ENCODE peak calls at places on chromosomes 16 and 17, in seven cellular contexts. R is GM12865; Z is EH; B is HFFc6; A is T-cell; Q is CD4-positive, alpha-beta T cell; D is effector CD4-positive, alpha-beta T cell. G is an unnamed sample.

GRCh38 chr17:1762233-1762905 is 509 bp downstream of the SERPINF1 start:
- DNase-seq in R (no peak), Z (no peak), B (no peak), A (no peak), Q (no peak), D (no peak), G (no peak)

GRCh38 chr17:17305282-17305801 is 2.2 kb downstream of the NT5M start:
- DNase-seq in R (peak), Z (peak), B (no peak), A (peak), Q (no peak), D (peak), G (peak)

GRCh38 chr17:81346908-81347349 is 48.3 kb upstream of the BAHCC1 start:
- DNase-seq in R (no peak), Z (no peak), B (no peak), A (no peak), Q (no peak), D (no peak), G (no peak)

GRCh38 chr17:78358538-78359215 is 1.2 kb downstream of the SOCS3 start:
- DNase-seq in R (peak), Z (peak), B (peak), A (peak), Q (no peak), D (no peak), G (no peak)

GRCh38 chr17:7479389-7480192 is at the start of gene ZBTB4:
- DNase-seq in R (peak), Z (peak), B (peak), A (peak), Q (peak), D (peak), G (peak)

GRCh38 chr16:65658339-65659275 is 536.7 kb upstream of the CDH11 start:
- DNase-seq in R (no peak), Z (peak), B (peak), A (no peak), Q (no peak), D (no peak), G (no peak)

GRCh38 chr17:58271532-58271931 is 9.2 kb downstream of the MPO start:
- DNase-seq in R (no peak), Z (no peak), B (no peak), A (no peak), Q (no peak), D (no peak), G (no peak)

GRCh38 chr16:60553316-60553801 is 1482.9 kb downstream of the CDH8 start:
- DNase-seq in R (no peak), Z (no peak), B (no peak), A (no peak), Q (no peak), D (no peak), G (no peak)

GRCh38 chr17:46127524-46127923 is 65.7 kb downstream of the KANSL1 start:
- DNase-seq in R (no peak), Z (no peak), B (no peak), A (no peak), Q (no peak), D (no peak), G (no peak)

GRCh38 chr17:81566461-81567126 is 14.4 kb upstream of the FAAP100 start:
- DNase-seq in R (no peak), Z (peak), B (peak), A (no peak), Q (no peak), D (no peak), G (no peak)

GRCh38 chr17:79974786-79975497 is 60.7 kb downstream of the TBC1D16 start:
- DNase-seq in R (peak), Z (no peak), B (no peak), A (no peak), Q (no peak), D (no peak), G (peak)

GRCh38 chr17:9648521-9649110 is 3.3 kb downstream of the USP43 start:
- DNase-seq in R (no peak), Z (no peak), B (no peak), A (no peak), Q (no peak), D (no peak), G (no peak)

GRCh38 chr17:29133146-29133713 is 47.0 kb downstream of the MYO18A start:
- DNase-seq in R (no peak), Z (peak), B (peak), A (no peak), Q (no peak), D (no peak), G (no peak)

GRCh38 chr17:46841561-46842379 is 9.6 kb upstream of the WNT9B start:
- DNase-seq in R (no peak), Z (no peak), B (no peak), A (no peak), Q (no peak), D (no peak), G (no peak)

GRCh38 chr16:27464663-27465482 is 62.9 kb downstream of the IL21R start:
- DNase-seq in R (no peak), Z (no peak), B (no peak), A (peak), Q (no peak), D (no peak), G (no peak)

GRCh38 chr17:17896746-17897145 is 60.0 kb upstream of the SREBF1 start:
- DNase-seq in R (no peak), Z (no peak), B (no peak), A (no peak), Q (no peak), D (no peak), G (no peak)

GRCh38 chr16:27222499-27223225 is 19.3 kb downstream of the KDM8 start:
- DNase-seq in R (no peak), Z (peak), B (peak), A (no peak), Q (no peak), D (no peak), G (no peak)

GRCh38 chr17:4142107-4142900 is 526 bp downstream of the ZZEF1 start:
- DNase-seq in R (peak), Z (peak), B (peak), A (peak), Q (peak), D (peak), G (peak)

GRCh38 chr17:48240562-48241130 is 133.1 kb downstream of the SNX11 start:
- DNase-seq in R (no peak), Z (peak), B (no peak), A (no peak), Q (no peak), D (no peak), G (no peak)

GRCh38 chr17:74202879-74203432 is 522 bp upstream of the RPL38 start:
- DNase-seq in R (no peak), Z (no peak), B (no peak), A (no peak), Q (no peak), D (no peak), G (no peak)

GRCh38 chr16:57537596-57538234 is 1.3 kb upstream of the CCDC102A start:
- DNase-seq in R (peak), Z (no peak), B (no peak), A (no peak), Q (no peak), D (no peak), G (peak)